ENCODE peak calls at places on chromosomes 5 and 9, in seven cellular contexts. O, A, U, P, G, F and K are unnamed samples.

GRCh38 chr9:127504887-127505251 is 53.6 kb downstream of the LRSAM1 start:
- DNase-seq in P (no peak), A (no peak), G (no peak), U (no peak), F (no peak), O (no peak), K (no peak)

GRCh38 chr9:18720691-18721090 is 246.7 kb downstream of the ADAMTSL1 start:
- DNase-seq in F (no peak), O (no peak), P (peak; percentile 59), A (no peak), G (no peak), U (no peak), K (no peak)

GRCh38 chr5:91706785-91707520 is 323.8 kb upstream of the ARRDC3 start:
- DNase-seq in A (no peak), F (no peak), U (no peak), O (no peak), G (no peak), P (no peak), K (no peak)

GRCh38 chr9:92663126-92663525 is 6.8 kb downstream of the IPPK start:
- DNase-seq in A (peak; percentile 35), P (no peak), U (no peak), G (no peak), O (no peak), F (no peak), K (no peak)

GRCh38 chr9:132585954-132586829 is 3.8 kb downstream of the BARHL1 start:
- DNase-seq in U (no peak), A (no peak), P (no peak), O (no peak), F (no peak), G (no peak), K (no peak)

GRCh38 chr5:124902097-124902821 is 155.8 kb upstream of the ZNF608 start:
- DNase-seq in U (no peak), O (no peak), A (no peak), F (no peak), G (no peak), P (peak; percentile 26), K (no peak)

GRCh38 chr9:137372693-137373610 is 50.0 kb downstream of the EXD3 start:
- DNase-seq in O (no peak), P (no peak), G (no peak), U (no peak), A (peak; percentile 69), F (no peak), K (no peak)

GRCh38 chr5:151041577-151042268 is 21.3 kb downstream of the GPX3 start:
- DNase-seq in O (no peak), U (no peak), G (no peak), F (no peak), P (no peak), A (peak; percentile 21), K (no peak)

GRCh38 chr9:83544002-83544698 is 5.9 kb upstream of the FRMD3 start:
- DNase-seq in G (peak; percentile 43), O (peak; percentile 42), U (peak; percentile 46), A (no peak), P (peak; percentile 83), F (no peak), K (peak; percentile 65)

GRCh38 chr9:74412236-74412979 is 84.7 kb upstream of the RORB start:
- DNase-seq in O (no peak), A (no peak), U (no peak), P (no peak), G (no peak), F (no peak), K (no peak)

GRCh38 chr9:124863371-124863831 is 1.5 kb downstream of the ARPC5L start:
- DNase-seq in A (no peak), O (no peak), F (no peak), P (no peak), U (no peak), G (no peak), K (no peak)

GRCh38 chr5:172931001-172931536 is 28.2 kb upstream of the RPL26L1 start:
- DNase-seq in A (no peak), O (peak; percentile 83), P (peak; percentile 84), G (no peak), U (no peak), F (no peak), K (no peak)

GRCh38 chr5:129820-130219 is 37.9 kb downstream of the PLEKHG4B start:
- DNase-seq in O (no peak), F (no peak), P (no peak), U (no peak), A (no peak), G (no peak), K (no peak)

GRCh38 chr9:125089331-125089730 is 54.0 kb downstream of the SCAI start:
- DNase-seq in P (no peak), U (no peak), O (no peak), A (no peak), F (no peak), G (no peak), K (no peak)

GRCh38 chr9:127910613-127911205 is 6.1 kb downstream of the ST6GALNAC4 start:
- DNase-seq in U (peak; percentile 47), O (no peak), G (no peak), P (no peak), A (no peak), F (no peak), K (peak; percentile 62)

GRCh38 chr9:36894695-36895310 is 139.3 kb downstream of the PAX5 start:
- DNase-seq in F (no peak), P (no peak), G (no peak), U (no peak), A (no peak), O (no peak), K (no peak)

GRCh38 chr9:27572566-27572917 is 739 bp downstream of the C9orf72 start:
- DNase-seq in G (no peak), A (no peak), P (peak; percentile 75), O (no peak), F (no peak), U (peak; percentile 64), K (peak; percentile 82)

GRCh38 chr5:139808481-139809330 is 13.1 kb downstream of the PSD2 start:
- DNase-seq in O (no peak), U (no peak), G (no peak), P (peak; percentile 35), F (no peak), A (peak; percentile 66), K (peak; percentile 47)

GRCh38 chr5:173565491-173566038 is 50.9 kb downstream of the BOD1 start:
- DNase-seq in U (no peak), G (no peak), A (no peak), F (no peak), O (no peak), P (no peak), K (no peak)

GRCh38 chr9:10479172-10479571 is 133.6 kb downstream of the PTPRD start:
- DNase-seq in A (no peak), G (no peak), F (no peak), O (no peak), U (no peak), P (no peak), K (no peak)

GRCh38 chr5:139862313-139862712 is 66.7 kb downstream of the PSD2 start:
- DNase-seq in G (no peak), P (no peak), O (no peak), F (no peak), A (no peak), U (no peak), K (peak; percentile 11)

DNA sequence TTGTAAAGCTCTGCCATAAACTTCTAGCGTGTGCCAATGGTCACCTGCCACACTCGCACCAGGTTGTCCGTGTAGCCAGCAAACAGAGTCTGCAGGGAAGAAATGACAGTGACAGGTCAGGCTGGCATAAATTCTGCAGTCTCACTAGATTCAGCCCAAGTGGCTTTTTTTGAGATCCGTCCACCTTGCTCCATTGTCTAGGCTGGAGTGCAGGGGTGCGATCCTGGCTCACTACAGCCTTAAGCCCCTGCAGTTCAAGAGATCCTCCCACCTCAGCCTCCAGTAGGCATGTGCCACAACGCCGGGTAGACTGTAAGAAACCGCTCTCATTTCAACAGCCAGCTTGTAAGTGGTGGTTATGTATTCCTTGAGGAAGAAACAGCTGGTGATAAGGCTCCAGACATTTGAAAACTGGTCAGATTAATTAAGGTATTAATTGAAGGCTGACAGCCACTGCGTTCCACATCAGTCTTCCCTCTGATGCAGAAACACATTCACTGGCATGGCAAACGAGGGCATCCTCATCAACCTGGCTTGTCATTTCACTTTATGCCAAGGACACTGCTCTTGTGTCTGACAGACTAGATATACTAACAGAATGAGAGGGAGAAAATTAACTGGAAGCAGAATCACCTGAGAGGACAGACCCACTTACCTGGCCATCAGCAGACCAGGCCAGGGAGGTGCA is 6.6 kb downstream of the RACK1 start:
- DNase-seq in G (no peak), A (no peak), F (no peak), U (no peak), O (no peak), P (no peak), K (no peak)
- TF ChIP-seq POLR2A in G (no peak), A (no peak), F (peak; percentile 15), U (no peak), O (no peak), P (no peak), K (no peak)

GRCh38 chr5:5155617-5156016 is 15.5 kb downstream of the ADAMTS16 start:
- DNase-seq in O (no peak), U (no peak), A (no peak), F (no peak), P (no peak), G (no peak), K (no peak)

GRCh38 chr5:5154733-5155132 is 14.6 kb downstream of the ADAMTS16 start:
- DNase-seq in P (no peak), U (no peak), O (no peak), G (no peak), F (no peak), A (no peak), K (no peak)

GRCh38 chr5:5159282-5160108 is 19.4 kb downstream of the ADAMTS16 start:
- DNase-seq in U (no peak), F (no peak), P (no peak), O (no peak), A (no peak), G (no peak), K (no peak)

GRCh38 chr5:5158472-5158895 is 18.4 kb downstream of the ADAMTS16 start:
- DNase-seq in U (no peak), O (no peak), G (no peak), F (no peak), P (no peak), A (no peak), K (no peak)

GRCh38 chr5:5156461-5157082 is 16.4 kb downstream of the ADAMTS16 start:
- DNase-seq in P (no peak), O (no peak), G (no peak), U (no peak), A (no peak), F (no peak), K (no peak)
- TF ChIP-seq POLR2A in P (no peak), O (no peak), G (no peak), U (no peak), A (no peak), F (no peak), K (no peak)

GRCh38 chr5:134465856-134466240 is 54.2 kb upstream of the CDKN2AIPNL start:
- DNase-seq in F (peak; percentile 47), U (peak; percentile 94), A (peak; percentile 94), G (peak; percentile 89), P (peak; percentile 94), O (peak; percentile 89), K (peak; percentile 92)
- TF ChIP-seq POLR2A in F (no peak), U (peak; percentile 87), A (peak; percentile 77), G (no peak), P (peak; percentile 59), O (peak; percentile 85), K (no peak)

DNA sequence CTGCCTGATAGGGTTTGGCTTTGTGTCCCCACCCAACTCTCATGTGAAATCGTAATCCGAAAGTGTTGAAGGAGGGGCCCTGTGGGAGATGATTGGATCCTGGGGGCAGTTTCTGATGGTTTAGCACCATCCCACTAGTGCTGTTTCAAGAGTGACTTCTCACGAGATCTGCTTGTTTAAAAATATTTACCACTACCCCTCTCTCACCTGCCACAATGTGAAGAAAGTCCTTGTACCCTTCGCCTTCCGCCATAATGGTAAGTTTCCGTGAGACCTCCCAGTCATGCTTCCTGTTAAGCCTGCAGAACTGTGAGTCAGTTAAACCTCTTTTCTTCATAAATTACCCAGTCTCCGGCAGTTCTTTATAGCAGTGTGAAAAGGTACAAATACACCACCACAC is 2.7 kb upstream of the RFX3 start:
- DNase-seq in A (no peak), G (no peak), U (no peak), P (no peak), O (no peak), F (no peak), K (peak; percentile 78)
- TF ChIP-seq POLR2A in A (no peak), G (no peak), U (no peak), P (no peak), O (no peak), F (no peak), K (peak; percentile 78)